ENCODE peak calls at places on chromosomes 2 and 18, in four cellular contexts. One of them, this sample, is unnamed.

GRCh38 chr18:50663626-50664441 is 103.9 kb downstream of the MAPK4 start:
- DNase-seq in HL-60: no peak
- DNase-seq in H1: no peak
- DNase-seq in BJ: no peak
- DNase-seq in this sample: no peak

GRCh38 chr2:96089356-96090180 is 26.8 kb downstream of the ADRA2B start:
- DNase-seq in BJ: no peak
- DNase-seq in H1: no peak
- DNase-seq in HL-60: no peak
- DNase-seq in this sample: no peak

GRCh38 chr2:136242687-136243277 is 124.8 kb upstream of the CXCR4 start:
- DNase-seq in BJ: no peak
- DNase-seq in H1: no peak
- DNase-seq in HL-60: no peak
- DNase-seq in this sample: no peak

GRCh38 chr18:75364512-75364911 is 63.0 kb downstream of the SMIM21 start:
- DNase-seq in H1: no peak
- DNase-seq in BJ: no peak
- DNase-seq in HL-60: peak; percentile 26
- DNase-seq in this sample: no peak

GRCh38 chr2:208311954-208312353 is 45.9 kb downstream of the PIKFYVE start:
- DNase-seq in H1: no peak
- DNase-seq in BJ: no peak
- DNase-seq in HL-60: no peak
- DNase-seq in this sample: no peak

GRCh38 chr2:127776122-127776780 is 34.7 kb downstream of the WDR33 start:
- DNase-seq in H1: no peak
- DNase-seq in HL-60: no peak
- DNase-seq in BJ: no peak
- DNase-seq in this sample: no peak

GRCh38 chr2:96737251-96737650 is 2.6 kb downstream of the LMAN2L start:
- DNase-seq in H1: no peak
- DNase-seq in BJ: no peak
- DNase-seq in HL-60: no peak
- DNase-seq in this sample: no peak

GRCh38 chr2:170812716-170813585 is 3.7 kb upstream of the GAD1 start:
- DNase-seq in H1: no peak
- DNase-seq in HL-60: peak; percentile 64
- DNase-seq in BJ: peak; percentile 22
- DNase-seq in this sample: no peak

GRCh38 chr2:127740665-127741287 is 39.5 kb downstream of the SFT2D3 start:
- DNase-seq in BJ: no peak
- DNase-seq in H1: no peak
- DNase-seq in HL-60: peak; percentile 3
- DNase-seq in this sample: no peak

GRCh38 chr18:28529644-28530043 is 352.7 kb upstream of the CDH2 start:
- DNase-seq in H1: no peak
- DNase-seq in HL-60: no peak
- DNase-seq in BJ: no peak
- DNase-seq in this sample: peak; percentile 28

GRCh38 chr2:39631715-39632114 is 34.0 kb upstream of the TMEM178A start:
- DNase-seq in H1: no peak
- DNase-seq in BJ: peak; percentile 94
- DNase-seq in HL-60: peak; percentile 28
- DNase-seq in this sample: peak; percentile 38

GRCh38 chr2:65345626-65346025 is 86.8 kb downstream of the SPRED2 start:
- DNase-seq in H1: no peak
- DNase-seq in HL-60: no peak
- DNase-seq in BJ: no peak
- DNase-seq in this sample: no peak

GRCh38 chr2:116819355-116819754 is 995.1 kb upstream of the DDX18 start:
- DNase-seq in HL-60: no peak
- DNase-seq in BJ: no peak
- DNase-seq in H1: no peak
- DNase-seq in this sample: no peak

GRCh38 chr2:109421101-109421500 is 192.7 kb downstream of the SEPTIN10 start:
- DNase-seq in H1: no peak
- DNase-seq in HL-60: no peak
- DNase-seq in BJ: no peak
- DNase-seq in this sample: no peak

GRCh38 chr2:109423556-109424359 is 190.0 kb downstream of the SEPTIN10 start:
- DNase-seq in HL-60: no peak
- DNase-seq in BJ: no peak
- DNase-seq in H1: no peak
- DNase-seq in this sample: no peak

GRCh38 chr2:109422071-109422757 is 191.6 kb downstream of the SEPTIN10 start:
- DNase-seq in BJ: no peak
- DNase-seq in HL-60: no peak
- DNase-seq in H1: no peak
- DNase-seq in this sample: peak; percentile 13

GRCh38 chr2:109421606-109422005 is 192.2 kb downstream of the SEPTIN10 start:
- DNase-seq in H1: no peak
- DNase-seq in BJ: no peak
- DNase-seq in HL-60: no peak
- DNase-seq in this sample: no peak

DNA sequence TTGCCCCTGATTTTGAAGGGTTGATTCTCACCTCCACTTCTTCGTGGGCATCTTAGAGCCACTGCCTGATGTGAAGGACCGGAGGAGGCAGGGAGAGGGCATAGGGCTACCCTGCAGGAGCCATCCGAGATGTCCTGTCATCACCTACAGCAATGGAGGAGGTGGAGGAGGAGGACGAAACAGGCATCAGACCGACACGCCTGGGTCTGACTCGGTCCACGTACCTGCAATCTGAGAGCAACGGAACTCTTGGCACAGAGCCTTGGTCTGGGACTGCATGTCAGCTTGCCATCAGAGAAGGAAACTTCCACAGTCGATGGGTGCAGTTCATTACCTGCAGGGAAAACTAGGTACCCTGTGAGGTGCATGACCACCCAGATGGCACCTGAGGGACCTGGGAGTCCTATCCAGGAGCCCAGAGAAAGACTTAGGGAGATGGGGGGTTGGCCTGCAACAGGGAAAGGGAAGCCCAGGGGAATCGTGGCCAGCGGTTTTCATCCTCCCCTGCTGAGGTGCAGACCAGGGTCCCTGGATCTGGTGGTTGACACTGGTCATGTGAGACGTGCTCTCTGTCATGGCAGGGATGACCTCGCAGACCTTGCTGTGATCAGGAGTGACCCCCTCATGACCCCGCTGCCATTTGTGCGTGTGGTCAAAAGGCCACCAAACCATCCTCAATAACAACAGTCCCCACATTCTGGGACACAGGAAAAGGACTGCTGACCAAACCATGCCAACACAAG is 190.8 kb downstream of the SEPTIN10 start:
- DNase-seq in H1: no peak
- DNase-seq in HL-60: no peak
- DNase-seq in BJ: no peak
- DNase-seq in this sample: no peak
- H3K4me3 ChIP-seq in H1: no peak overlapping the region
- H3K4me3 ChIP-seq in HL-60: no peak overlapping the region
- H3K4me3 ChIP-seq in BJ: no peak overlapping the region
- H3K4me3 ChIP-seq in this sample: no peak overlapping the region

DNA sequence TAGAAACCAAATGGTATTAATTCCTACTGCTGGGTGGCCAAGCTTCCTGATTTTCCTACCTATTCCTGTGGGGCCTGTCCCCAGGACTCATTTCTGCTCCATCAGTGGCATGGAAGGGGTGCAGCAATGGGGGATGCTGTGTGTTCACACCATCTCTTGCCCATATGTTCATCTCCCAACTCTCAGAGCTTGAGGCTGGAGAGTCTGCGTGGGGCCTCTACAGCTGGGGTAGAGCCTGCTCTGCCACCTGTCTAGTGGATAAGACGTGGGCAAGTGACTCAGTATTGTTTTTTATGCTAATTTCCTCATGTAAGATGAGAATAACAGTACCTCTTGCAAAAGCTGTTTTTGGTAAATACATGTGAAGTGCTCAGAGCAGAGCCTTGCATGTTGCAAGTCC is 149.8 kb downstream of the ACTR3 start:
- DNase-seq in BJ: no peak
- DNase-seq in H1: no peak
- DNase-seq in HL-60: no peak
- DNase-seq in this sample: no peak
- H3K4me3 ChIP-seq in BJ: no peak overlapping the region
- H3K4me3 ChIP-seq in H1: no peak overlapping the region
- H3K4me3 ChIP-seq in HL-60: no peak overlapping the region
- H3K4me3 ChIP-seq in this sample: no peak overlapping the region

GRCh38 chr2:45083175-45083574 is 73.9 kb upstream of the SIX2 start:
- DNase-seq in H1: no peak
- DNase-seq in HL-60: peak; percentile 4
- DNase-seq in BJ: no peak
- DNase-seq in this sample: no peak
- H3K4me3 ChIP-seq in H1: no peak overlapping the region
- H3K4me3 ChIP-seq in HL-60: no peak overlapping the region
- H3K4me3 ChIP-seq in BJ: no peak overlapping the region
- H3K4me3 ChIP-seq in this sample: no peak overlapping the region

GRCh38 chr2:26178746-26179436 is 6.0 kb downstream of the GAREM2 start:
- DNase-seq in H1: no peak
- DNase-seq in BJ: no peak
- DNase-seq in HL-60: no peak
- DNase-seq in this sample: no peak
- H3K4me3 ChIP-seq in H1: peak overlapping the region; percentile 45
- H3K4me3 ChIP-seq in BJ: peak overlapping the region; percentile 55
- H3K4me3 ChIP-seq in HL-60: peak overlapping the region; percentile 37
- H3K4me3 ChIP-seq in this sample: peak overlapping the region; percentile 36

DNA sequence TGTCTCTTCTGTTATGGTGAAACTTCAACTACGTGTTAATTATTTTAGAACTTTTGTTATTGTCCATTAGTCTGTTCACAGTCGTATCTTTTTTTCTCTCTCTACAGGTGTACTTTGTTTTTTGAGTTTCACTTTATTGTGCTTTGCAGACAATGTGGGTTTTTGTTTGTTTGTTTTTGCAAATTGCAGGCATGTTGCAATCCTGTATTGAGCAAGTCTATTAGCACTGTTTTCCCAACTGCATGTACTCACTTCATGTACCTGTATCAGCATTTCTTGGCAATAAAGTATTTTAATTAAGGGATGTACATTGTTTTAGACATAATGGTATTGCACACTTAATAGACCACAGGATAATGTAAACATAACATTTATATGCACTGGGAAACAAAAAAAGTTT is 99.1 kb upstream of the FAM110C start:
- DNase-seq in H1: no peak
- DNase-seq in HL-60: no peak
- DNase-seq in BJ: no peak
- DNase-seq in this sample: no peak
- H3K4me3 ChIP-seq in H1: no peak overlapping the region
- H3K4me3 ChIP-seq in HL-60: no peak overlapping the region
- H3K4me3 ChIP-seq in BJ: no peak overlapping the region
- H3K4me3 ChIP-seq in this sample: no peak overlapping the region

DNA sequence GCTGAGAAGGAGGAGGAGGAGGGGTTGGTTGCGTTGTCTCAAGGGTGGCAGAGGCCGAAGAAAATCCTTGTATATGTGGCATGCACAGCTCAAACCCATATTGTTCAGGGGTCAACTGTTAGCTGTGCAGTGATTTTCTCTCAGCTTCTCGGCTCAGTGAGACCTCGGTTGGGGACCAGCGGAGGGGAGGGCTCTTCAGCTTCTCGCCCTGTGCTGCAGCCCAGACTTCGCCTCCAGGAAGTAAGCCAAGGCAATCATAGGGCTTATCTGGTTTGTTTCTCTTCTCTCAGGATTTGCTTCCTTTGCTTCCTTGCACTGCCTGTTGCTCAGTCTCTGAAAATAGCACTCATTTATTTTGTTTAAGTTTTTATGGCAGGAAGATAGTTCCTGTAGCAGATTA is 85.5 kb downstream of the SOWAHC start:
- DNase-seq in H1: no peak
- DNase-seq in HL-60: no peak
- DNase-seq in BJ: no peak
- DNase-seq in this sample: no peak
- H3K4me3 ChIP-seq in H1: no peak overlapping the region
- H3K4me3 ChIP-seq in HL-60: no peak overlapping the region
- H3K4me3 ChIP-seq in BJ: no peak overlapping the region
- H3K4me3 ChIP-seq in this sample: no peak overlapping the region

DNA sequence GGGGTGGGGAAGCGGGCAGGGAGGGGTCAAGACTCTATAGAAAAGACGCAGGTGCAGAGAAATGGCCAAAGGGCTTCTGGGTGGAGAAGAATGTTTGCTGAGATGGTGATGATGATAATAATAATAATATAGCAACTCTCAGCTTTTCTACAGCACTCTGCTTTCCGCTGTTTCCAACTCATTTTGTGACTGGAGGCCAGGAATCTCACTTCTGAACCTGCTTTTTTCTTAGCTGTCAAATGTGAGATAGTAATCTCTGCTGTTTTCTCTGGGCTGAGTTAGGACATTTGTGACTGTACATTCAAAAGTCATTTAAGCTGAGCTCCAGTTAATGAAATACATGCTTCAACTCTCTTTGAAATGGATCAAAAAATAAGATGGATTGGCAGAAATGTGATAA is 58.4 kb downstream of the TNS1 start:
- DNase-seq in H1: no peak
- DNase-seq in BJ: no peak
- DNase-seq in HL-60: no peak
- DNase-seq in this sample: no peak
- H3K4me3 ChIP-seq in H1: no peak overlapping the region
- H3K4me3 ChIP-seq in BJ: no peak overlapping the region
- H3K4me3 ChIP-seq in HL-60: no peak overlapping the region
- H3K4me3 ChIP-seq in this sample: no peak overlapping the region

GRCh38 chr18:79611040-79611681 is 68.4 kb upstream of the CTDP1 start:
- DNase-seq in HL-60: no peak
- DNase-seq in BJ: no peak
- DNase-seq in H1: no peak
- DNase-seq in this sample: peak; percentile 29

GRCh38 chr18:79609021-79609461 is 70.6 kb upstream of the CTDP1 start:
- DNase-seq in HL-60: no peak
- DNase-seq in BJ: no peak
- DNase-seq in H1: no peak
- DNase-seq in this sample: no peak

GRCh38 chr18:79608535-79608934 is 71.1 kb upstream of the CTDP1 start:
- DNase-seq in H1: no peak
- DNase-seq in BJ: no peak
- DNase-seq in HL-60: no peak
- DNase-seq in this sample: no peak

GRCh38 chr18:79610461-79611039 is 69.1 kb upstream of the CTDP1 start:
- DNase-seq in BJ: no peak
- DNase-seq in H1: no peak
- DNase-seq in HL-60: no peak
- DNase-seq in this sample: no peak

DNA sequence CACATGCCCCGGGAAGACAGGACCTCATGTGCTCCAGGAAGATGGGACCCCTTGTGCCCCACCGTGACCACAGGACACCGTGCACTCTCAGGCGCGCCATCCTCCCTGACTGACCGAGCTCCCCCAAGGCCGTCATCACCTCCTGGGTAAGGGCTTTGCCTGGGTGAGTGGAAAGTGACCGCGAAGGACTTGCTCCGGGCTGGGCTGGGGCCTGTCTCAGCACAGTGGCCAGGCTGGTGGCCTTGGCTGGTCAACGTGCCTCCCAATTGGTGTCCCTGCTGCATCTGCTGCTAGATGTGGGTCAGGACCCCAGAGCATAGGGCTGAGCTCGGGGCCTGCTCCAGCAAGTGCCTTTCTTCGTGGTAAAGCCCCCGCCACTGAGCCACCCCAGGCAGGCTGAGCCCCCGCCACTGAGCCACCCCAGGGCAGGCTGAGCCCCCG is 69.7 kb upstream of the CTDP1 start:
- DNase-seq in HL-60: no peak
- DNase-seq in H1: no peak
- DNase-seq in BJ: no peak
- DNase-seq in this sample: no peak
- H3K4me3 ChIP-seq in HL-60: no peak overlapping the region
- H3K4me3 ChIP-seq in H1: no peak overlapping the region
- H3K4me3 ChIP-seq in BJ: no peak overlapping the region
- H3K4me3 ChIP-seq in this sample: no peak overlapping the region

This sample was measured in retinal pigment epithelial cell.